ENCODE peak calls at places on chromosomes 5 and 9, in four cellular contexts. G, F, S and C are unnamed samples.

GRCh38 chr5:101024299-101024698 is 121.2 kb upstream of the ST8SIA4 start:
- DNase-seq in G (no peak), S (no peak), F (no peak), C (no peak)

GRCh38 chr5:37272564-37272963 is 23.4 kb upstream of the CPLANE1 start:
- DNase-seq in G (no peak), S (no peak), F (no peak), C (peak)

GRCh38 chr5:31711935-31712592 is 73.1 kb downstream of the PDZD2 start:
- DNase-seq in F (no peak), S (no peak), G (no peak), C (no peak)

GRCh38 chr5:15740383-15740782 is 240.4 kb downstream of the FBXL7 start:
- DNase-seq in G (no peak), F (no peak), S (no peak), C (no peak)

GRCh38 chr9:115198018-115198417 is 80.1 kb upstream of the TNC start:
- DNase-seq in F (no peak), G (no peak), S (no peak), C (peak)

GRCh38 chr9:134339183-134339806 is 13.0 kb downstream of the RXRA start:
- DNase-seq in S (peak), F (no peak), G (no peak), C (no peak)

GRCh38 chr9:107833295-107833694 is 343.7 kb upstream of the KLF4 start:
- DNase-seq in G (no peak), F (no peak), S (no peak), C (no peak)

GRCh38 chr9:130138791-130139190 is 33.4 kb upstream of the NCS1 start:
- DNase-seq in S (peak), G (no peak), F (peak), C (no peak)

GRCh38 chr9:97910273-97910844 is 11.9 kb downstream of the TRMO start:
- DNase-seq in S (no peak), G (no peak), F (no peak), C (no peak)

GRCh38 chr5:125481506-125482455 is 735.3 kb upstream of the ZNF608 start:
- DNase-seq in F (no peak), G (no peak), S (no peak), C (no peak)

GRCh38 chr9:91421022-91421765 is 2.4 kb downstream of the NFIL3 start:
- DNase-seq in F (peak), S (peak), G (peak), C (no peak)

GRCh38 chr9:35115680-35116538 is at the start of gene ATOSB:
- DNase-seq in F (peak), S (peak), G (peak), C (peak)
- TF ChIP-seq POLR2A in F (no peak), S (peak), G (peak), C (peak)

GRCh38 chr9:137095664-137096517 is 9.1 kb downstream of the MAN1B1 start:
- DNase-seq in S (peak), G (no peak), F (no peak), C (no peak)
- TF ChIP-seq POLR2A in S (no peak), G (no peak), F (no peak), C (no peak)

GRCh38 chr5:14218011-14218410 is 74.9 kb downstream of the TRIO start:
- DNase-seq in S (no peak), F (no peak), G (no peak), C (no peak)
- TF ChIP-seq POLR2A in S (no peak), F (no peak), G (no peak), C (no peak)

DNA sequence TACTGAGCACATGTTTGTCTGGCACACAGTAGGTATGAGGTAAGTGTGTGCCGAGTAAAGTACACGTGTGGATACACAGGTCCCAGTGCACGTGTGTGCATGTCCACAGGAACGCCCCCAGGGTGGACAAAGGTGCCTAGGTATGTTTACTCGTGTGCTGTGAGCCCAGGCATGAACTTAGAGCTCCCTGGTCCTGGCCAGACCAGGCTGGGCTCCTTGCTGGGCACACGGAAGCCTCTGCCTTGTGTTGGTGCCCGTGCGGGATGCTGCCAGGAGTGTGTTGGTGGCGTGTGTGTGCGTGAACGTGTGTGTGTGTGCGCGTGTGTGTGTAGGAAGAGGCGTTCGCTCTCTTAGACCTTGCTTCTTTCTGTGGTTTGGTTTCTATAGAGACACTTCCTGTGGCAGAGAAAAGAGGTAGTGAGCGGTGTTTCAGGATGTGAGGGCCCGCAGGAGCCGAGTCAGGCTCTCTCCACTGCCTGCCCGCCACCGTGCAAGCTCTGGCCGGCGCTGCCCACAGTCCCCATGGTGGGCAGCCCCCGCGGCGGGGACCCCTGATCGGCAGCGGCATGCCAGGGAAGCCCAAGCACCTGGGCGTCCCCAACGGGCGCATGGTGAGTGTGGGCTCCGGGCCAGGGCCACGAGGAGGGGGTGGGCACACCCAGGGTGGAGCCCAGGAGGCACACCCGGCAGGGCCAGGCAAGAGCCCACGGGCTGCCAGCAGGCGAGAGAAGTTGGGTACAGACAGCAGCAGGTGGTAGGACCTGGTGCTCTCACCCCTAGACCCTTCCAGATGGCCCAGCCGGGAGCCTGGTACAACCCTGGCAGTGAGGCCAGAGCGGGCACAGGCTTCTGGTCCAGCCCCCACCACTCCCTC is at the start of gene RGS14:
- DNase-seq in S (peak), G (no peak), F (no peak), C (peak)
- TF ChIP-seq POLR2A in S (peak), G (no peak), F (no peak), C (peak)

GRCh38 chr9:132993511-132993939 is 15.0 kb downstream of the GFI1B start:
- DNase-seq in S (no peak), G (peak), F (no peak), C (no peak)
- TF ChIP-seq POLR2A in S (no peak), G (no peak), F (no peak), C (no peak)